ENCODE peak calls at places on chromosomes 5 and 9, in four cellular contexts. Q is cardiac muscle cell, M is breast epithelium, Y is prostate gland. X is an unnamed sample.

GRCh38 chr9:104836767-104837166 is 72.8 kb downstream of the NIPSNAP3B start:
- DNase-seq in Q (no peak), M (no peak), Y (no peak), X (no peak)

GRCh38 chr5:82403724-82404123 is 125.6 kb upstream of the RPS23 start:
- DNase-seq in Q (no peak), M (no peak), Y (no peak), X (no peak)

GRCh38 chr5:18220631-18221030 is 586.4 kb downstream of the TAF11L14 start:
- DNase-seq in M (no peak), Y (no peak), Q (no peak), X (no peak)

GRCh38 chr9:8850916-8851315 is 1051.3 kb upstream of the DMAC1 start:
- DNase-seq in M (no peak), Y (no peak), Q (no peak), X (no peak)

GRCh38 chr5:120527251-120527650 is 63.2 kb downstream of the PRR16 start:
- DNase-seq in M (no peak), Y (no peak), Q (no peak), X (no peak)

GRCh38 chr9:117682955-117683710 is 21.1 kb upstream of the TLR4 start:
- DNase-seq in M (no peak), Y (no peak), Q (peak), X (no peak)

GRCh38 chr9:109401169-109401989 is 80.5 kb upstream of the EPB41L4B start:
- DNase-seq in M (peak), Q (peak), Y (peak), X (peak)

GRCh38 chr9:13705913-13706312 is 426.4 kb upstream of the MPDZ start:
- DNase-seq in Q (peak), Y (no peak), M (no peak), X (no peak)

GRCh38 chr9:20382460-20383071 is 239.7 kb downstream of the MLLT3 start:
- DNase-seq in Q (peak), M (no peak), Y (no peak), X (no peak)

GRCh38 chr5:137223324-137224295 is 275.5 kb downstream of the SPOCK1 start:
- DNase-seq in Y (no peak), M (no peak), Q (no peak), X (no peak)

GRCh38 chr5:16411741-16412455 is 53.7 kb downstream of the ZNF622 start:
- DNase-seq in M (no peak), Q (no peak), Y (no peak), X (no peak)

GRCh38 chr5:173451031-173451430 is 122.8 kb upstream of the STC2 start:
- DNase-seq in M (no peak), Q (peak), Y (no peak), X (peak)

GRCh38 chr5:90933298-90933697 is 374.7 kb downstream of the ADGRV1 start:
- DNase-seq in Y (no peak), M (no peak), Q (no peak), X (no peak)

GRCh38 chr5:133950821-133951612 is 17.4 kb downstream of the C5orf15 start:
- DNase-seq in Q (peak), M (no peak), Y (no peak), X (no peak)

DNA sequence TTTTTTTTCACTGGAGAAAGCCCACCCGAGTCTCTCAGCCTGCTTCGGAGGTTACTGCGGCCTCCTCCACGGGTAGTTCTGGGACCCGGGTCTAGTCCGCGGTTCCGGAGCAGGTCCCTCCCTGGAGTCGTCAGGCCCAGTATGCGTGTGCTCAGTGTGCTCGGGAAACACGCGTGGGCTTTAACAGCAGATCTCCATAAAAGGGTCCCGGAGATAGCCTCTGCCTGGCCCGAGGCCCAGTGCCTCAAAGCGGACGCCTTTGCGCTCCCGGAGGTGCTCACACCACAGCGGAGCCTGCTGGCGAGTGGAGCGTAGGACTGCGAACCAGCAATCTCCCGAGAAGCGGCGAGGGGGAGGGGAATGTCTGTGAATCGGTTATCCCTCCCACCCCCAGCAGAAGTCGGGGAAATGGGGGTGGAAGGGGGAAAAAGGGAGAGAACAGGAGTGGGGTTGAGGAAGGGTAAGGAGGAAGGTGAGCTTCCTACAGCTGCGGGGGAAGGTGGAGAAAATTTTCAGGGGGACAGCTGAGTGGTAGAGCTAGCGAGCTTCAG is 28.7 kb downstream of the CDKN2A start:
- DNase-seq in M (no peak), Y (no peak), Q (peak), X (peak)
- TF ChIP-seq CTCF in M (no peak), Y (no peak), Q (peak), X (peak)

GRCh38 chr5:41695920-41696582 is 174.2 kb downstream of the OXCT1 start:
- DNase-seq in Q (peak), M (no peak), Y (no peak), X (no peak)
- TF ChIP-seq CTCF in Q (peak), M (no peak), Y (no peak), X (peak)

DNA sequence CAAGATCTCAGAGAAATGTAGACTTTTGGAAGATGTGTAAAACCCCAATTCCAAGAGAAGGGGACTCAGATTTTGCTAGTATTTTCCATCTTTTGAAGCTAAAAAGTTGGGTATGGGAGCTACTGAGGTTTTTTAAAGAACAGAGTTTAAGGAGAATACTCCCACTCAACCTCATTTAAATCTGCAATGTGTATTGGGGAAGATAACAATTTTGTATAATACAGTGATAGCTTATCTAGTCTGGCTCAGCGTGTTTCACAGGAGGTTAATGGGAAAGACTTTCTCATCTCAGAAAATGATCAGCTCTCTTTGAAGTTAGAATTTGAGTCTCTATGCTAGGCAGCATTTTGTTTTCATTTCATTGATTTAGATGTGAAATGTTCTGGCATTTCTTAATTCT is 15.6 kb upstream of the TNFSF8 start:
- DNase-seq in Y (no peak), M (no peak), Q (no peak), X (no peak)
- TF ChIP-seq CTCF in Y (no peak), M (no peak), Q (no peak), X (no peak)

GRCh38 chr5:66503203-66503789 is 92.9 kb upstream of the MAST4 start:
- DNase-seq in M (no peak), Q (no peak), Y (no peak), X (no peak)

GRCh38 chr5:66494437-66494836 is 101.8 kb upstream of the MAST4 start:
- DNase-seq in M (no peak), Q (no peak), Y (no peak), X (peak)

DNA sequence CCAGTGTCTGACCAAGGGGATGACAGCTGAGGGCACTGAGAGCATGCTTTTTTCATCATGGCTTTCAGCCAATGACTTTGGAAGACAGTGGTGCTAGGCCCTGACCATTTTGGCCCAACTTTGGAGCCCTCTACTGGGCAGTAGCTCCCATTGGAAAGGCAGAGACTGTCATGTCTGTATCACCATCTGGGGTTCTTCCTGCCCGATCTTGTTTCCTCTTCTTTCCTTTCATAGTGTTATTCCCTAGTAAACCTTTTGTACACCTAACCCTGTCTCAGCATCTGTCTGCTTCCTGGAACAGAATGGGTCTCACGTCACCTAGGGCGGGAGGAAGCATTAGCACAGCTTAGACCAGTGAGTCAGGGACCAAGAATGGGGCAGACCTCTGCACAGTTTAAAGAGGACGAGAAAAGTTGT is 97.4 kb upstream of the MAST4 start:
- DNase-seq in Y (no peak), Q (peak), M (no peak), X (peak)
- TF ChIP-seq CTCF in Y (no peak), Q (peak), M (no peak), X (no peak)

DNA sequence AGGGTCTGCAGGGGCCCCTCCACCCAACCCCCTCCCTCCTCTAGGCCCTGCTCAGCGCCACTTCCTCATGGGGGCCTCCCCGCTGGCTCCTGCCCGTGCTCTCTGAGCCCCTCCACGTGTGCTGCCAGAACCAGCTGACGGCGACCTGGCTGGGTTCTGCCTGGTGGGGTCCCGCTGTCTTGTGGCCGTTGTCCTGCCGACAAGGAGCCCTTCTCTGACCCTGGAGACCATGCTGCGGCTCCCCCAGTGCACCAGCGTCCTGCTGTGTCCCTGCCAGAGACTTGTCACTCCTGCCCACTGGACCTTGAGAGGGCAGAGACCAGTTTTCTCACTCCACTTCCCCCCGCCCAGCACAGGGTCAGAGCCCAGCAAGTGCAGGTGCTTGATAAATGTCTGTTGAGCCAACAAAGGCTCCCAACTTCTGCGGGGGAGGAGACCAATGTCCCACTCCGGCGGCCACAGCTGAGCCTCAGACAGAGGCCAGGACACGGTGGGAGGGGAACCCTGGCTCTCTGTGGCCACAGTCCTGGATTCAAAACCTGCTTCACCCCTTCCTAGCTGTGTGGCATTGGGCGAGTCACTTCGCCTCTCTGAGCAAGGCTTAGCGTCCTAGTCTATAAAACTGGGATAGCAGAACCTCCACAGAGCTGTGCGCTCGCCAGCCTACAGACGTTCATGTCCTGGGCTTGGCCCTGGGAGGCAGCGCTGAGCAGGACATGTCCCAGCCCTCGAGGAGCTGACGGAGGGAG is 24.8 kb downstream of the SARDH start:
- DNase-seq in Y (no peak), M (no peak), Q (no peak), X (no peak)
- TF ChIP-seq CTCF in Y (no peak), M (no peak), Q (no peak), X (no peak)

GRCh38 chr5:9782806-9783560 is 152.8 kb upstream of the TAS2R1 start:
- DNase-seq in M (no peak), Q (peak), Y (no peak), X (no peak)
- TF ChIP-seq CTCF in M (no peak), Q (no peak), Y (no peak), X (no peak)

X was measured in activated CD8-positive, alpha-beta T cell treated with anti-CD3 and anti-CD28 coated beads for 36 hours.